ENCODE peak calls at places on chromosomes 16 and 17, in four cellular contexts. A, C, P and I are unnamed samples.
A peak's percentile ranks its signal among the peaks of the same experiment; 100 is the strongest.

GRCh38 chr16:89722392-89723278 is 1.3 kb downstream of the ZNF276 start:
- DNase-seq in C (peak; percentile 33), A (peak; percentile 97), P (no peak), I (no peak)

GRCh38 chr16:48366165-48367093 is 18.8 kb downstream of the SIAH1 start:
- DNase-seq in A (peak; percentile 79), C (peak; percentile 19), P (peak; percentile 94), I (peak; percentile 91)

GRCh38 chr16:2848933-2849332 is 9.0 kb downstream of the PRSS22 start:
- DNase-seq in P (no peak), C (no peak), A (no peak), I (no peak)

GRCh38 chr17:64240741-64241347 is 22.2 kb downstream of the TEX2 start:
- DNase-seq in P (peak; percentile 97), A (no peak), C (no peak), I (peak; percentile 98)

GRCh38 chr17:67646472-67646871 is 71.3 kb upstream of the NOL11 start:
- DNase-seq in A (no peak), C (no peak), P (no peak), I (no peak)

GRCh38 chr16:27829975-27830374 is 233.5 kb downstream of the GSG1L start:
- DNase-seq in A (no peak), P (no peak), C (no peak), I (no peak)

GRCh38 chr16:10322723-10323527 is 62.9 kb upstream of the ATF7IP2 start:
- DNase-seq in A (no peak), P (no peak), C (no peak), I (no peak)

GRCh38 chr16:931651-932500 is 38.9 kb downstream of the LMF1 start:
- DNase-seq in A (no peak), P (no peak), C (no peak), I (no peak)

GRCh38 chr17:68427575-68427974 is 29.7 kb downstream of the WIPI1 start:
- DNase-seq in P (no peak), A (no peak), C (no peak), I (no peak)

GRCh38 chr17:39845052-39845976 is 18.8 kb downstream of the IKZF3 start:
- DNase-seq in P (no peak), A (no peak), C (no peak), I (no peak)

GRCh38 chr16:4115209-4115940 is 867 bp downstream of the ADCY9 start:
- DNase-seq in C (no peak), P (peak; percentile 72), A (peak; percentile 54), I (peak; percentile 74)

GRCh38 chr17:72890711-72891110 is 201.8 kb downstream of the SLC39A11 start:
- DNase-seq in A (no peak), P (peak; percentile 25), C (no peak), I (peak; percentile 68)

GRCh38 chr17:4560837-4561241 is 462 bp upstream of the GGT6 start:
- DNase-seq in C (no peak), A (no peak), P (peak; percentile 20), I (no peak)

GRCh38 chr17:48724241-48725004 is 1.4 kb downstream of the PRAC2 start:
- DNase-seq in C (peak; percentile 54), A (peak; percentile 85), P (peak; percentile 72), I (peak; percentile 78)

GRCh38 chr17:45775576-45776011 is 8.5 kb upstream of the CRHR1 start:
- DNase-seq in P (peak; percentile 12), C (no peak), A (peak; percentile 8), I (no peak)

GRCh38 chr16:58264961-58265479 is 29.8 kb downstream of the PRSS54 start:
- DNase-seq in A (peak; percentile 44), C (no peak), P (peak; percentile 59), I (peak; percentile 80)

GRCh38 chr17:1002771-1003555 is 6.0 kb downstream of the TIMM22 start:
- DNase-seq in C (no peak), A (no peak), P (peak; percentile 77), I (peak; percentile 87)

GRCh38 chr17:16040710-16041251 is 41.2 kb downstream of the TTC19 start:
- DNase-seq in P (peak; percentile 87), A (peak; percentile 71), C (no peak), I (peak; percentile 84)

GRCh38 chr16:86229866-86230656 is 280.3 kb upstream of the FOXF1 start:
- DNase-seq in A (no peak), C (no peak), P (no peak), I (no peak)

GRCh38 chr16:8848939-8849391 is 19.8 kb downstream of the CARHSP1 start:
- DNase-seq in A (no peak), P (peak; percentile 76), C (no peak), I (peak; percentile 90)

GRCh38 chr17:9513266-9513665 is 62.4 kb downstream of the STX8 start:
- DNase-seq in A (no peak), C (no peak), P (no peak), I (no peak)

GRCh38 chr16:86241681-86242080 is 268.6 kb upstream of the FOXF1 start:
- DNase-seq in C (no peak), P (no peak), A (no peak), I (no peak)

GRCh38 chr16:30721606-30722005 is 22.6 kb downstream of the SRCAP start:
- DNase-seq in P (peak; percentile 37), C (no peak), A (no peak), I (no peak)

GRCh38 chr16:71383054-71383773 is 24.7 kb downstream of the CALB2 start:
- DNase-seq in C (no peak), A (no peak), P (peak; percentile 35), I (peak; percentile 29)

GRCh38 chr16:1766231-1766630 is 5.1 kb downstream of the NME3 start:
- DNase-seq in A (no peak), C (no peak), P (no peak), I (no peak)

GRCh38 chr17:18921912-18922451 is 30.0 kb upstream of the SLC5A10 start:
- DNase-seq in C (no peak), A (peak; percentile 59), P (no peak), I (no peak)

GRCh38 chr17:60390223-60390622 is 1.7 kb downstream of the USP32 start:
- DNase-seq in A (peak; percentile 10), C (no peak), P (peak; percentile 91), I (peak; percentile 87)